ENCODE peak calls at places on chromosomes 2 and 18, in five cellular contexts. Y is lung, V is DND-41, U is AG04450, H is kidney epithelial cell. A is an unnamed sample.
A peak's percentile ranks its signal among the peaks of the same experiment; 100 is the strongest.

GRCh38 chr2:220320326-220320725 is 692.9 kb downstream of the SLC4A3 start:
- DNase-seq in Y (no peak), V (no peak), U (peak; percentile 55), H (no peak), A (no peak)

GRCh38 chr2:83756219-83756618 is 702.9 kb downstream of the SUCLG1 start:
- DNase-seq in Y (no peak), V (no peak), U (no peak), H (no peak), A (no peak)

GRCh38 chr2:48424356-48424755 is 105.6 kb upstream of the STON1 start:
- DNase-seq in Y (no peak), V (no peak), U (no peak), H (no peak), A (no peak)

GRCh38 chr2:28621172-28622100 is 125.6 kb downstream of the PLB1 start:
- DNase-seq in Y (peak; percentile 75), V (peak; percentile 62), U (peak; percentile 81), H (peak; percentile 93), A (peak; percentile 96)

GRCh38 chr2:219997341-219997851 is 370.0 kb downstream of the SLC4A3 start:
- DNase-seq in Y (no peak), V (peak; percentile 27), U (no peak), H (peak; percentile 35), A (peak; percentile 16)

GRCh38 chr18:48770243-48770642 is 180.5 kb downstream of the SMAD7 start:
- DNase-seq in Y (no peak), V (peak; percentile 21), U (no peak), H (no peak), A (no peak)

GRCh38 chr18:47979611-47980200 is 49.2 kb upstream of the SMAD2 start:
- DNase-seq in Y (no peak), V (no peak), U (no peak), H (no peak), A (no peak)

GRCh38 chr2:54148391-54148790 is 33.0 kb downstream of the ACYP2 start:
- DNase-seq in Y (no peak), V (no peak), U (no peak), H (no peak), A (no peak)

GRCh38 chr2:109662889-109663288 is 48.7 kb downstream of the SOWAHC start:
- DNase-seq in Y (no peak), V (no peak), U (no peak), H (no peak), A (peak; percentile 44)

GRCh38 chr2:238868616-238869292 is 20.9 kb downstream of the TWIST2 start:
- DNase-seq in Y (peak; percentile 85), V (no peak), U (no peak), H (no peak), A (peak; percentile 24)

GRCh38 chr2:38417745-38418689 is 40.9 kb upstream of the ATL2 start:
- DNase-seq in Y (no peak), V (no peak), U (no peak), H (no peak), A (peak; percentile 93)
- H3K27me3 ChIP-seq in Y (no peaks in the 10 kb centered on the region), V (peaks cover 10% of the 10 kb centered on the region), U (peaks cover 23% of the 10 kb centered on the region), H (no peaks in the 10 kb centered on the region), A (no peaks in the 10 kb centered on the region)

DNA sequence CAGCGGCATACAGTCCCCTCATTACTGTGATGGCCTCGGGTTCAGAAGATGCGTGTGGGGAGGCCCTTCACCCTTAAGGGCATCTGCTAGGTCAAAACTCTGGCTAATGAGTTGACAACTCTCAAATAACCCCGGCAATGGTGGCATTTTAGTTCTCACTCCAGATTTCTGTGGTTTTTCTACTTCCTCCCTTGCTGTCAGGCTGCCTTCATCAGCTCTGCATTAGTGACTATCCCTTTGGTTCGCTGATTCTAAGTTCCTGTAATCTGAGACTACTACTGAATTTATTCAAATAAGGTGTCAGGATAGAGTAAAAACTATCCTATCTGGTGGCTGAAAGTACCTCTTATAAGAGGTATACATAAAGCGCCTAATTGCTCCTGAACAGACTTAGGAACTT is 194.7 kb downstream of the DNER start:
- DNase-seq in Y (no peak), V (no peak), U (no peak), H (no peak), A (no peak)
- H3K27me3 ChIP-seq in Y (no peaks in the 10 kb centered on the region), V (peaks cover 4% of the 10 kb centered on the region), U (no peaks in the 10 kb centered on the region), H (no peaks in the 10 kb centered on the region), A (no peaks in the 10 kb centered on the region)

DNA sequence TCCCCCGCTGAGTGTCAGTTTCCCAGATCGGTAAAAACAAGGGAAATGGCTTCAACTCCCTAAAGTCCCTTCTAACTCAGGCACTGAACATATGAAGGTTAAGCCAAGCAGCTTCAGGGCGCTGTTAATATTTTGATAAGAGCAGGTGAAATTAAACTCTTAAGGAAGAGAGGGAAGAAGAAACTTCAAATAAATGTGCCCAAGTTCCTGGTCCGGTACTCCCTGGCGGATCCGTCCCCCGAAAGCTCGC is 564 bp downstream of the TRABD2A start:
- DNase-seq in Y (no peak), V (no peak), U (no peak), H (no peak), A (no peak)
- H3K27me3 ChIP-seq in Y (no peaks in the 10 kb centered on the region), V (peaks cover 46% of the 10 kb centered on the region), U (no peaks in the 10 kb centered on the region), H (peaks cover 23% of the 10 kb centered on the region), A (peaks cover 15% of the 10 kb centered on the region)

GRCh38 chr18:6336239-6336638 is 78.5 kb downstream of the L3MBTL4 start:
- DNase-seq in Y (no peak), V (no peak), U (no peak), H (no peak), A (no peak)
- H3K27me3 ChIP-seq in Y (no peaks in the 10 kb centered on the region), V (no peaks in the 10 kb centered on the region), U (no peaks in the 10 kb centered on the region), H (no peaks in the 10 kb centered on the region), A (no peaks in the 10 kb centered on the region)

GRCh38 chr2:6942848-6943247 is 25.6 kb downstream of the RNF144A start:
- DNase-seq in Y (no peak), V (no peak), U (no peak), H (no peak), A (no peak)
- H3K27me3 ChIP-seq in Y (no peaks in the 10 kb centered on the region), V (no peaks in the 10 kb centered on the region), U (no peaks in the 10 kb centered on the region), H (no peaks in the 10 kb centered on the region), A (no peaks in the 10 kb centered on the region)

DNA sequence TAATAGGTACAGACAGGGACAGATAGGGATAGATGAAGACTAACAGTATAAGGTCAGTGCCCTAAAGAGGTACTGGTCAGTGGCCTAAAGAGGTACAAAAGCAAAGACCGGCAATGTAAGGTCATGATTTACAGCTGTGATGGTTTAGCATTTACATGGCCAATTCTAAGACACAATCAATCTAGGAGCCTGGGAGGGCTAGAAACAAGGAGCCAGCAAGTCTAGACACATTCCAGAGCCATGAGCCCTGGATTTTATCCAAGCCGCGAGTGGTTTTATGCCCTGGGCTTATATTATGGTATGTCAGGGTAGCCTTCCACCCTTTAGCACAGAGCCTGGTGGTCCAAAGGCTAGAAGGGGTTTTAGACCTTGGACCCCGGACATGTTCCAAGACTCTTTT is 124.2 kb downstream of the CBLN2 start:
- DNase-seq in Y (no peak), V (no peak), U (no peak), H (no peak), A (no peak)
- H3K27me3 ChIP-seq in Y (no peaks in the 10 kb centered on the region), V (no peaks in the 10 kb centered on the region), U (no peaks in the 10 kb centered on the region), H (no peaks in the 10 kb centered on the region), A (no peaks in the 10 kb centered on the region)

GRCh38 chr2:233940376-233941276 is 23.5 kb downstream of the TRPM8 start:
- DNase-seq in Y (no peak), V (no peak), U (no peak), H (peak; percentile 5), A (no peak)

GRCh38 chr2:233935426-233935825 is 18.3 kb downstream of the TRPM8 start:
- DNase-seq in Y (no peak), V (no peak), U (no peak), H (no peak), A (peak; percentile 18)

GRCh38 chr2:233936089-233936488 is 18.9 kb downstream of the TRPM8 start:
- DNase-seq in Y (no peak), V (no peak), U (no peak), H (no peak), A (no peak)

GRCh38 chr2:233942731-233943130 is 25.6 kb downstream of the TRPM8 start:
- DNase-seq in Y (no peak), V (no peak), U (no peak), H (no peak), A (no peak)

DNA sequence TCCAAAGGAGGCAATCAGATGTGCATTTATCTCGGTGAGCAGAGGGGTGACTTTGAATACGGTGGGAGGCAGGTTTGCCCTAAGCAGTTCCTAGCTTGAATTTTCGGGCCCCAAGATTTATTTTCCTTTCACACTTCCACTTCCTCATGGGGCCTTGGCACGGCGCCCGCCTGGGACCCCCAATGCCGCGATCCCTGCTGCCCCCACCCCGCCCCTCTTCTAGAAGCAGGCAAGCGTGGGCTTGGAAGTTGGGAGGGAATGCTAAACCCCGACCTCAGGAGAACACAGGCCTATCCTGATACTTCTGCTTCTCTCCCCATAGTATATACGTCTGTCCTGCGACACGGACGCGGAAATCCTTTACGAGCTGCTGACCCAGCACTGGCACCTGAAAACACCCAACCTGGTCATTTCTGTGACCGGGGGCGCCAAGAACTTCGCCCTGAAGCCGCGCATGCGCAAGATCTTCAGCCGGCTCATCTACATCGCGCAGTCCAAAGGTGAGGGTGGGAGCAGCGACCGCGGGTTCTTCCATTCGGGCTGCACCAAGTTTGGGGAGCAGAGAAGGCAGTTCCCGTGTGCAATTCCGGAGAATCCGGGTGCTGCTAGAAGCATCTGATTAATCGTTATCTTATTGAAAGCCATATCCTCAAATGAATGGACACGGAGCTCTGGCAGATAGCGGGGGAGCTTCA is 21.6 kb downstream of the TRPM8 start:
- DNase-seq in Y (no peak), V (no peak), U (no peak), H (no peak), A (no peak)
- H3K27me3 ChIP-seq in Y (peaks cover 11% of the 10 kb centered on the region), V (peaks cover 24% of the 10 kb centered on the region), U (peaks cover 40% of the 10 kb centered on the region), H (peaks cover 3% of the 10 kb centered on the region), A (no peaks in the 10 kb centered on the region)

A was measured in bronchial epithelial cell.